ENCODE peak calls at places on chromosomes 6 and 20, in five cellular contexts. S, C, Z, B and H are unnamed samples.

GRCh38 chr6:157959451-157960227 is 22.0 kb upstream of the SYNJ2 start:
- DNase-seq in Z (no peak), S (no peak), B (no peak), C (no peak), H (no peak)

GRCh38 chr6:16592550-16592892 is 168.7 kb downstream of the ATXN1 start:
- DNase-seq in Z (no peak), S (no peak), B (no peak), C (no peak), H (no peak)

GRCh38 chr6:88168362-88168761 is 2.2 kb upstream of the CNR1 start:
- DNase-seq in S (peak), Z (no peak), B (no peak), C (no peak), H (no peak)

GRCh38 chr20:14334306-14334930 is 3.0 kb downstream of the FLRT3 start:
- DNase-seq in B (peak), S (peak), C (peak), Z (peak), H (peak)

GRCh38 chr6:25714765-25715164 is 39.8 kb upstream of the SLC17A4 start:
- DNase-seq in S (no peak), C (no peak), Z (no peak), B (no peak), H (no peak)

GRCh38 chr6:109381007-109381746 is 1.1 kb downstream of the CD164 start:
- DNase-seq in B (peak), Z (no peak), S (peak), C (no peak), H (peak)

GRCh38 chr6:138424004-138424904 is 20.2 kb downstream of the HEBP2 start:
- DNase-seq in C (no peak), B (no peak), Z (no peak), S (no peak), H (no peak)

GRCh38 chr6:22062807-22063408 is 233.9 kb downstream of the PRL start:
- DNase-seq in C (peak), Z (no peak), S (no peak), B (no peak), H (no peak)

GRCh38 chr20:61643631-61644386 is 391.7 kb downstream of the CDH4 start:
- DNase-seq in C (no peak), B (no peak), Z (no peak), S (no peak), H (no peak)

GRCh38 chr6:465531-466348 is 74.2 kb downstream of the IRF4 start:
- DNase-seq in S (no peak), Z (no peak), B (no peak), C (no peak), H (no peak)

GRCh38 chr6:15026832-15027231 is 219.0 kb upstream of the JARID2 start:
- DNase-seq in B (peak), C (no peak), Z (peak), S (no peak), H (peak)

GRCh38 chr6:117391874-117392583 is 33.7 kb downstream of the ROS1 start:
- DNase-seq in B (no peak), Z (no peak), C (no peak), S (no peak), H (no peak)

GRCh38 chr6:148415511-148416286 is 73.1 kb downstream of the SASH1 start:
- DNase-seq in S (no peak), Z (no peak), C (no peak), B (no peak), H (no peak)

GRCh38 chr6:25193865-25194679 is 85.1 kb upstream of the CARMIL1 start:
- DNase-seq in S (no peak), Z (no peak), B (no peak), C (no peak), H (peak)

GRCh38 chr6:155132617-155133016 is 131.2 kb upstream of the CLDN20 start:
- DNase-seq in C (no peak), Z (no peak), B (no peak), S (no peak), H (no peak)

GRCh38 chr20:47950103-47950502 is 164.8 kb upstream of the SULF2 start:
- DNase-seq in B (no peak), S (no peak), C (no peak), Z (no peak), H (peak)

GRCh38 chr6:26351544-26351953 is 13.4 kb upstream of the BTN3A2 start:
- DNase-seq in B (peak), Z (peak), S (no peak), C (no peak), H (peak)

GRCh38 chr20:48665785-48666184 is 162.0 kb downstream of the PREX1 start:
- DNase-seq in B (no peak), S (no peak), C (no peak), Z (no peak), H (no peak)

GRCh38 chr6:65760285-65760684 is 53.3 kb upstream of the EYS start:
- DNase-seq in C (no peak), B (peak), S (no peak), Z (no peak), H (no peak)

GRCh38 chr6:157314705-157315321 is 8.5 kb downstream of the TMEM242 start:
- DNase-seq in B (peak), C (no peak), Z (peak), S (peak), H (peak)

GRCh38 chr20:48459729-48460395 is 367.9 kb downstream of the PREX1 start:
- DNase-seq in Z (no peak), B (no peak), C (no peak), S (no peak), H (no peak)

GRCh38 chr20:58634818-58635665 is 16.0 kb upstream of the STX16 start:
- DNase-seq in Z (no peak), S (no peak), B (peak), C (no peak), H (no peak)

GRCh38 chr6:6057442-6058053 is 50.8 kb upstream of the NRN1 start:
- DNase-seq in Z (peak), B (no peak), C (no peak), S (peak), H (peak)

GRCh38 chr20:23270427-23270911 is 80.1 kb upstream of the NXT1 start:
- DNase-seq in B (peak), C (no peak), Z (no peak), S (no peak), H (peak)

GRCh38 chr20:63658749-63659187 is 656 bp downstream of the RTEL1 start:
- DNase-seq in S (no peak), C (no peak), Z (no peak), B (peak), H (peak)

GRCh38 chr20:62617711-62618483 is 24.4 kb upstream of the SLCO4A1 start:
- DNase-seq in C (no peak), Z (no peak), B (no peak), S (peak), H (no peak)

GRCh38 chr20:63071541-63072181 is 64.9 kb upstream of the BHLHE23 start:
- DNase-seq in S (no peak), Z (no peak), C (no peak), B (peak), H (peak)

GRCh38 chr6:99241905-99242534 is 107.5 kb downstream of the FAXC start:
- DNase-seq in C (peak), B (peak), Z (peak), S (peak), H (peak)

GRCh38 chr20:57092112-57092899 is 174.1 kb downstream of the BMP7 start:
- DNase-seq in C (peak), S (peak), B (peak), Z (no peak), H (peak)

GRCh38 chr6:43427406-43428111 is at the start of gene ABCC10:
- DNase-seq in S (peak), B (peak), Z (peak), C (peak), H (peak)

GRCh38 chr6:92297101-92297500 is 1122.3 kb downstream of the EPHA7 start:
- DNase-seq in B (peak), S (no peak), Z (no peak), C (no peak), H (peak)

GRCh38 chr6:41732601-41733348 is 2.6 kb downstream of the TFEB start:
- DNase-seq in C (peak), S (peak), B (no peak), Z (no peak), H (peak)

GRCh38 chr6:15296735-15297134 is 50.9 kb downstream of the JARID2 start:
- DNase-seq in S (peak), Z (no peak), B (no peak), C (no peak), H (no peak)

GRCh38 chr6:149924206-149924932 is 1.4 kb upstream of the RAET1G start:
- DNase-seq in Z (no peak), B (no peak), C (no peak), S (no peak), H (no peak)

GRCh38 chr20:11582073-11582472 is 335.6 kb upstream of the BTBD3 start:
- DNase-seq in C (no peak), Z (no peak), B (no peak), S (no peak), H (peak)

GRCh38 chr20:25223179-25223661 is 24.7 kb upstream of the PYGB start:
- DNase-seq in C (no peak), Z (peak), B (peak), S (peak), H (peak)

GRCh38 chr6:116205318-116205717 is 48.6 kb downstream of the TSPYL4 start:
- DNase-seq in Z (no peak), S (no peak), B (no peak), C (no peak), H (no peak)

GRCh38 chr6:107458687-107459282 is 579 bp downstream of the PDSS2 start:
- DNase-seq in Z (no peak), C (peak), B (peak), S (peak), H (peak)

GRCh38 chr20:64133951-64134407 is 26.6 kb upstream of the NPBWR2 start:
- DNase-seq in Z (no peak), B (no peak), C (no peak), S (peak), H (no peak)

GRCh38 chr6:80610821-80611220 is 504.4 kb downstream of the BCKDHB start:
- DNase-seq in S (no peak), C (no peak), Z (no peak), B (peak), H (peak)

GRCh38 chr6:80608881-80609280 is 502.4 kb downstream of the BCKDHB start:
- DNase-seq in Z (no peak), B (peak), C (no peak), S (no peak), H (no peak)

GRCh38 chr6:80607814-80608391 is 501.4 kb downstream of the BCKDHB start:
- DNase-seq in Z (peak), S (no peak), C (no peak), B (peak), H (peak)

DNA sequence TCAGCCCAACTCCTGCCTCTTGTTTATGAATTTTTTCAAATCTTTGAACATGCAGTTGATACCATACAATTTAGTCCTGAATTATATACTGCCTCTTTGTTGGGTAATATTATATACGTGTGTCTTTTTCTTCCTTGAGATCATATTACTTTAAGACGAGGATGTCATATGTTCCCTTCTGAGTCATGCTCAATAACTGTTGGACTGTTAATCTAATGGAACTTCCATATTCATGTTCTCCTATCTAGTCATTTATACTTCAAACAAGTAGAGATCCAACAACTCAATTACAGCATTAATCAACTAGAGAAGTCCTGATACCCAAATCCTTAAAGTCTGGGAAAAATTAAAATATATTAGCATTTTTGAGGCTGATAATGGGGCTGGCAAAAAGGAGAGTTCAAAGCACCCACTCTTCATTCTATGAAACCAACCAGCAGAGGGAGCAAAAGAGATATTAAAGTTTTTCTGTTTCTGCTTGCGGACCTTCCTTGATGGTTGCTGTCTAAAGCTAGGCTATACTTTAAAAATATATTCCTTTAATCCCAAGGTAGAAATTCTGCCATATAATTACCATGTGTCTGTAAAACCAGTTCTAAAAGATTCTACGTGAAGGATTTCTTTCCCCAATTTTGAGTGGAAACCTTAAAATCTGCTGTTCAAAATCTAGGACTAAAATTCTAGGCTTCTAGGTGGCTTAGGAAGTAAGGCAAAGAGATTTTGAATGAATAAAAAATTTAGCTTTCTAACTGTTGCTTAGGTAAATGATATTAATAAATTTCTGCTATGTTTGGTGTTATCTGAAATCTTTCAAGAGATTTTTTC is 498.9 kb downstream of the BCKDHB start:
- DNase-seq in S (no peak), B (peak), Z (peak), C (no peak), H (peak)
- TF ChIP-seq CTCF in S (peak), B (peak), Z (peak), C (peak), H (peak)

GRCh38 chr20:3808544-3808943 is 11.8 kb upstream of the AP5S1 start:
- DNase-seq in C (no peak), B (no peak), S (no peak), Z (no peak), H (no peak)
- H3K4me3 ChIP-seq in C (no peak), B (no peak), S (no peak), Z (no peak), H (no peak)

DNA sequence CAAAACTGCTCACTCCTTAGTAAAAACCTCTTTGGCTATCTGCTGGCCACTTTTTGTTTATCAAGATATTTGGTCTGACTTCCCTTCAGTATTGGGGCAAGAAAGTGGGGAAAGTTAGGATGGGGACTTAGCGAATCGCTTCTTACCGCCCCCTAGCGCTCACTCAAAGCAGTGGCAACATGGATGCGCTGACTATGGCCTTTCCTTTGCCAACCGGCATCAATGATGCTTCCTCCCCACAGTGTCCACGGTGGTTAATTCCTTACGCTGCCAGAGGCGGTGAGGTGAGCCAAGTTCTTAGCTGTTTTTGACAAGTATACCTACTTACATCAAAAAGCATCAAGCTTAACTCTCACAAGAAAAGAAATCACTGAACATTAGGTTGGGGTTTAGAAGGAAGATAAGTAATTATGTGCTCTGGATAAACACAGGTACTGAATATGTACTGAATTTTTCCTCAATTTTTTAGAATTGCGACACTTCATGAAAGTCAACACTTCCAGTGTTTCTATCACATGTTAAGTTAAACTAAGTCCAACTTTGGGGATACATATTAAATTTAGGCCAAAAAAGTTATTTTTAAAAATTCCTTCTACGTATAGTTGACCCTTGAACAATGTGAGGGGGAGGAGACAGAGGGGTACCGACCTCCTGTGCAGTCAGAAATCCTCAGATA is 86.7 kb downstream of the GMDS start:
- DNase-seq in S (peak), Z (no peak), C (no peak), B (peak), H (peak)
- TF ChIP-seq CTCF in S (peak), Z (peak), C (no peak), B (peak), H (peak)

GRCh38 chr20:44716309-44717106 is 1.3 kb downstream of the CCN5 start:
- DNase-seq in S (no peak), B (no peak), Z (no peak), C (no peak), H (no peak)
- H3K4me3 ChIP-seq in S (no peak), B (no peak), Z (no peak), C (no peak), H (no peak)

DNA sequence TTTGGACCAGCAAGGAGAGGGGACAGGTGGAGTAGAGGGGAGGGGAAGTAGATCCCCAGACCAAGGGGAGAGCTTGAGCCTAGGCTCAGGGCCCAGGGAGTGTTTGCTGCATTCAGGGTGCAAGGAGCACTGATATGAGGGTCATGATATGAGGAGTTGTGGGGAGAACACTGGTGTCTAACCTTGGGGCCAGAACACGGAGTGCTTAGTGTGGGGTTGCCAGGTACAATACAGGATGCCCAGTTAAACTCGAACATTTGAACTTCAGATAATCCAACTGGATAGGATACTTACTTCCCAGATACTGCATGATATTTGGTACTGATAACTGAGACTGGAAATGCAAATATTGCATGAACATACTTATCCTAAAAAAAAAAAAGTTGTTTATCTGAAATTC is 2.4 kb downstream of the SLC22A1 start:
- DNase-seq in B (no peak), S (no peak), C (no peak), Z (no peak), H (no peak)
- TF ChIP-seq CTCF in B (no peak), S (no peak), C (no peak), Z (no peak), H (no peak)

GRCh38 chr6:31970604-31971271 is 1.2 kb downstream of the DXO start:
- DNase-seq in Z (no peak), C (no peak), S (no peak), B (no peak), H (no peak)
- H3K4me3 ChIP-seq in Z (peak), C (peak), S (peak), B (peak), H (peak)